ENCODE peak calls at places on chromosomes 1 and 21, in nine cellular contexts. I, Q, F, P, H, B, J, K and E are unnamed samples.

GRCh38 chr1:42936309-42937078 is 22.2 kb downstream of the SLC2A1 start:
- DNase-seq in I (peak; percentile 45), Q (peak; percentile 49), F (no peak), P (peak; percentile 43), H (peak; percentile 81), B (peak; percentile 5), J (peak; percentile 66), K (peak; percentile 48), E (peak; percentile 73)

GRCh38 chr1:222064388-222065201 is 322.7 kb upstream of the DUSP10 start:
- DNase-seq in I (no peak), Q (peak; percentile 8), F (no peak), P (no peak), H (no peak), B (no peak), J (no peak), K (no peak), E (no peak)

GRCh38 chr1:85297855-85298629 is 21.6 kb upstream of the BCL10 start:
- DNase-seq in I (no peak), Q (peak; percentile 84), F (peak; percentile 93), P (no peak), H (peak; percentile 80), B (peak; percentile 60), J (no peak), K (no peak), E (peak; percentile 60)

GRCh38 chr1:201540846-201541735 is 2.2 kb downstream of the NAV1 start:
- DNase-seq in I (no peak), Q (no peak), F (no peak), P (no peak), H (no peak), B (no peak), J (no peak), K (no peak), E (no peak)

GRCh38 chr1:166166701-166167394 is at the start of gene FAM78B:
- DNase-seq in I (peak; percentile 53), Q (no peak), F (peak; percentile 60), P (peak; percentile 84), H (peak; percentile 86), B (peak; percentile 88), J (peak; percentile 91), K (peak; percentile 68), E (peak; percentile 81)

GRCh38 chr21:45538381-45539045 is 3.7 kb downstream of the SLC19A1 start:
- DNase-seq in I (peak; percentile 37), Q (no peak), F (no peak), P (peak; percentile 7), H (peak; percentile 77), B (peak; percentile 4), J (peak; percentile 43), K (peak; percentile 21), E (no peak)

GRCh38 chr21:29104239-29104708 is 26.2 kb upstream of the MAP3K7CL start:
- DNase-seq in I (no peak), Q (no peak), F (no peak), P (peak; percentile 53), H (no peak), B (no peak), J (no peak), K (no peak), E (no peak)

GRCh38 chr1:14739433-14739832 is 140.9 kb downstream of the KAZN start:
- DNase-seq in I (no peak), Q (peak; percentile 76), F (no peak), P (no peak), H (no peak), B (no peak), J (no peak), K (no peak), E (no peak)

GRCh38 chr1:155976913-155977606 is 1.3 kb downstream of the ARHGEF2 start:
- DNase-seq in I (no peak), Q (peak; percentile 54), F (no peak), P (no peak), H (peak; percentile 77), B (no peak), J (no peak), K (no peak), E (no peak)

GRCh38 chr1:206471415-206471801 is 1.1 kb downstream of the IKBKE start:
- DNase-seq in I (no peak), Q (no peak), F (no peak), P (no peak), H (no peak), B (no peak), J (no peak), K (no peak), E (no peak)

GRCh38 chr1:206470692-206471414 is 577 bp downstream of the IKBKE start:
- DNase-seq in I (no peak), Q (peak; percentile 92), F (no peak), P (no peak), H (peak; percentile 86), B (peak; percentile 36), J (peak; percentile 59), K (no peak), E (no peak)

GRCh38 chr1:206468571-206468970 is 1.7 kb upstream of the IKBKE start:
- DNase-seq in I (no peak), Q (peak; percentile 62), F (no peak), P (no peak), H (peak; percentile 50), B (no peak), J (peak; percentile 3), K (no peak), E (no peak)

GRCh38 chr1:206469411-206469932 is 804 bp upstream of the IKBKE start:
- DNase-seq in I (no peak), Q (no peak), F (no peak), P (no peak), H (peak; percentile 56), B (no peak), J (peak; percentile 50), K (no peak), E (no peak)

DNA sequence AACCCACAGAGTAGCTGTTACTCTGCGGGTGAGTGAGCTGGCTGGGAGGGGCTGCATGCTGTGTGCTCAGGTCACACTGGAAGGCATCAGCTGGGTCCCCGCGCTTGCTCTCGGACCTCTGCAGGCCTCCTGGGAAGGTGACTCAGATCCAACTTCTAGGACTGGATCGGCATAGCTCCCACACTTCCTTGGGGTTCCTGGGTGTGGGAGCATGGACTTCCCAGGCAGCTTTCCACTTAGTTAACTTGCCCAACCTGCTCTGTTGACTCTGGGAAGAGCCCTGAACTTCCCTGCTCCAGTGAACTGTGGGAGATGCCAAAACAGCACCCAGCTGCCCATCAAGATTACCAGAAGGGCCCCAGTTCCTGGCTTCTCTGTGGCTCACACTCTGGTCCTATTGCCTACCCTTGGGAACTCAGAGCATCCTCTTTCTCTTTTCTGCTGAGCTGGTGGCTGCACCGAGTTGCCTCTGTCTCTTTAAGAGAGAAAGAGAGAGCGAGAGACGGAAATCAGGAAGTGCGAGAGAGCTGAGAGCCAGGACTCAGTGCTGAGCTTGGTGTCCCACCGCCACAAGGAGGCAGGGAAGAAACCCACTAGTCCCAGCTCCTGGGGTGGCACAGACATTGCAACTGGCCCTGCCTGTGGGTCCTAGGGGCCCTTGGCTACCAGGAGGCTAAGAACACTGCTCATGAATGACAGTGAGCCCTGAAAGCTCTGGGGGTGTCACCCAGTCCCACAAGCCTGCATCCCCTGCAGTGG is at the start of gene IKBKE:
- DNase-seq in I (no peak), Q (peak; percentile 95), F (peak; percentile 28), P (peak; percentile 31), H (peak; percentile 79), B (peak; percentile 68), J (peak; percentile 64), K (no peak), E (no peak)
- TF ChIP-seq POLR2A in I (no peak), Q (peak; percentile 66), F (no peak), P (no peak), H (no peak), B (no peak), J (no peak), K (no peak), E (no peak)

GRCh38 chr1:54882483-54882882 is 4.5 kb downstream of the DHCR24 start:
- DNase-seq in I (no peak), Q (no peak), F (no peak), P (no peak), H (no peak), B (no peak), J (no peak), K (no peak), E (no peak)

GRCh38 chr1:54884135-54884586 is 2.8 kb downstream of the DHCR24 start:
- DNase-seq in I (no peak), Q (no peak), F (no peak), P (no peak), H (no peak), B (no peak), J (no peak), K (no peak), E (no peak)

GRCh38 chr1:54885237-54885679 is 1.7 kb downstream of the DHCR24 start:
- DNase-seq in I (no peak), Q (no peak), F (no peak), P (no peak), H (no peak), B (no peak), J (no peak), K (no peak), E (no peak)

GRCh38 chr1:54884768-54885167 is 2.2 kb downstream of the DHCR24 start:
- DNase-seq in I (no peak), Q (no peak), F (no peak), P (no peak), H (no peak), B (no peak), J (no peak), K (no peak), E (no peak)

GRCh38 chr1:54883349-54884102 is 3.5 kb downstream of the DHCR24 start:
- DNase-seq in I (no peak), Q (peak; percentile 53), F (peak; percentile 49), P (peak; percentile 60), H (no peak), B (peak; percentile 24), J (no peak), K (no peak), E (peak; percentile 47)
- H3K4me3 ChIP-seq in I (no peak overlapping the region), Q (peak overlapping the region; percentile 88), F (peak overlapping the region; percentile 88), P (peak overlapping the region; percentile 30), H (peak overlapping the region; percentile 98), B (no peak overlapping the region), J (no peak overlapping the region), K (no peak overlapping the region), E (no peak overlapping the region)

DNA sequence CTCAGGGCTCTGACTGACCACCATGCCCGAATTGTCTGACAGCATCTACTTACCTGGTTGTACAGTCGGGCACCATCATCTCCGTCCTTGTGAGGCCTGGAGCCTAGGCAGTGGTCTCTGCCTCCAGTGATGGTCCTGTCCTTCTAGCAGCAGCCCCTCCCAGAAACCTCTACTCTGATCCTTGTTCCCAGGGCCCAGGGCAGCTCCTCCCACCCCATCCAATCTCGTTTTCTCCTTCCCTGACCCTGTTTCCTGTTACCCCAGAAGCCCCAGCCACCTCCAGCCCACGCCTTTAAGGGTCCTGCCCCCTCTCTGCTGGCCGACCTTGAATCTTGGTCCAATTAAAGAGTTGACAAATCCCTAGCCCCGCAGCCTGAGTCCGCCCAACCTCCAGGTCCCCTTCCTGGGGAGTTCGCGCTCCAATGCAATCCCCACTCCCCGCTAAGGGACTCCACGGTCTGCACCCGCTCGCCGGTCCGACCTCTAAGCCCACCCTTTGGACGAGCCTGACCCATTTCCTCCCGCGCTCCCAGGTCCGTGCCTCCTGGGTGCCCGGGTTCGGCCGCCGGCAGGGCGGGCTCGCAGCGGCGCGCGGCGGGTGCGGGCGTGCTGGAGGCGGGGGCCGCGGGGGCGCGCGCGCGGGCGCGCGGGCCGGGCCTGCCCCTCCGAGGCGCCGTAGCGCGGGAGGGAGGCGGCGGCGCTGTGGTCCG is at the start of gene B4GALT2:
- DNase-seq in I (no peak), Q (peak; percentile 54), F (peak; percentile 30), P (no peak), H (peak; percentile 86), B (peak; percentile 68), J (peak; percentile 73), K (peak; percentile 62), E (no peak)
- TF ChIP-seq POLR2A in I (no peak), Q (no peak), F (no peak), P (no peak), H (no peak), B (no peak), J (no peak), K (no peak), E (no peak)

GRCh38 chr1:86912501-86912900 is 1.4 kb downstream of the SELENOF start:
- DNase-seq in I (no peak), Q (no peak), F (no peak), P (no peak), H (no peak), B (no peak), J (no peak), K (no peak), E (no peak)
- H3K4me3 ChIP-seq in I (no peak overlapping the region), Q (peak overlapping the region; percentile 90), F (peak overlapping the region; percentile 83), P (peak overlapping the region; percentile 99), H (peak overlapping the region; percentile 92), B (no peak overlapping the region), J (peak overlapping the region; percentile 79), K (peak overlapping the region; percentile 95), E (peak overlapping the region; percentile 85)